ENCODE peak calls at places on chromosomes 2 and 18, in five cellular contexts. One of them, this sample, is unnamed.

GRCh38 chr18:79374408-79375171 is 21.1 kb upstream of the NFATC1 start:
- DNase-seq in DMS 273 treated with DMSO at 0.1 percent for 48 hours: no peak
- DNase-seq in Right ventricle myocardium superior: no peak
- DNase-seq in frontal cortex: no peak
- DNase-seq in mammary epithelial cell: no peak
- DNase-seq in this sample: no peak

GRCh38 chr2:111178730-111179405 is 58.2 kb downstream of the BCL2L11 start:
- DNase-seq in DMS 273 treated with DMSO at 0.1 percent for 48 hours: no peak
- DNase-seq in Right ventricle myocardium superior: no peak
- DNase-seq in frontal cortex: no peak
- DNase-seq in mammary epithelial cell: peak
- DNase-seq in this sample: no peak

GRCh38 chr2:17188726-17189125 is 329.5 kb downstream of the RAD51AP2 start:
- DNase-seq in DMS 273 treated with DMSO at 0.1 percent for 48 hours: no peak
- DNase-seq in Right ventricle myocardium superior: no peak
- DNase-seq in frontal cortex: no peak
- DNase-seq in mammary epithelial cell: no peak
- DNase-seq in this sample: no peak

GRCh38 chr18:33596178-33596854 is 18.3 kb downstream of the ASXL3 start:
- DNase-seq in DMS 273 treated with DMSO at 0.1 percent for 48 hours: no peak
- DNase-seq in Right ventricle myocardium superior: no peak
- DNase-seq in frontal cortex: no peak
- DNase-seq in mammary epithelial cell: peak
- DNase-seq in this sample: peak

GRCh38 chr2:284896-285492 is 2.9 kb downstream of the ALKAL2 start:
- DNase-seq in DMS 273 treated with DMSO at 0.1 percent for 48 hours: no peak
- DNase-seq in Right ventricle myocardium superior: no peak
- DNase-seq in frontal cortex: no peak
- DNase-seq in mammary epithelial cell: no peak
- DNase-seq in this sample: no peak

GRCh38 chr2:72414108-72414507 is 266.4 kb upstream of the CYP26B1 start:
- DNase-seq in DMS 273 treated with DMSO at 0.1 percent for 48 hours: no peak
- DNase-seq in Right ventricle myocardium superior: no peak
- DNase-seq in frontal cortex: no peak
- DNase-seq in mammary epithelial cell: no peak
- DNase-seq in this sample: no peak

GRCh38 chr2:30226144-30227032 is 4.9 kb upstream of the LBH start:
- DNase-seq in DMS 273 treated with DMSO at 0.1 percent for 48 hours: no peak
- DNase-seq in Right ventricle myocardium superior: no peak
- DNase-seq in frontal cortex: no peak
- DNase-seq in mammary epithelial cell: no peak
- DNase-seq in this sample: no peak

GRCh38 chr2:221176666-221177065 is 395.4 kb downstream of the EPHA4 start:
- DNase-seq in DMS 273 treated with DMSO at 0.1 percent for 48 hours: peak
- DNase-seq in Right ventricle myocardium superior: no peak
- DNase-seq in frontal cortex: no peak
- DNase-seq in mammary epithelial cell: no peak
- DNase-seq in this sample: no peak

GRCh38 chr18:8987250-8987649 is 115.2 kb upstream of the NDUFV2 start:
- DNase-seq in DMS 273 treated with DMSO at 0.1 percent for 48 hours: no peak
- DNase-seq in Right ventricle myocardium superior: no peak
- DNase-seq in frontal cortex: no peak
- DNase-seq in mammary epithelial cell: peak
- DNase-seq in this sample: peak

GRCh38 chr2:24117902-24118301 is 5.2 kb downstream of the PFN4 start:
- DNase-seq in DMS 273 treated with DMSO at 0.1 percent for 48 hours: no peak
- DNase-seq in Right ventricle myocardium superior: no peak
- DNase-seq in frontal cortex: no peak
- DNase-seq in mammary epithelial cell: no peak
- DNase-seq in this sample: no peak

GRCh38 chr2:101361079-101361478 is 26.2 kb downstream of the CREG2 start:
- DNase-seq in DMS 273 treated with DMSO at 0.1 percent for 48 hours: no peak
- DNase-seq in Right ventricle myocardium superior: no peak
- DNase-seq in frontal cortex: no peak
- DNase-seq in mammary epithelial cell: no peak
- DNase-seq in this sample: no peak

GRCh38 chr2:215753808-215754207 is 259.5 kb downstream of the MREG start:
- DNase-seq in DMS 273 treated with DMSO at 0.1 percent for 48 hours: no peak
- DNase-seq in Right ventricle myocardium superior: no peak
- DNase-seq in frontal cortex: no peak
- DNase-seq in mammary epithelial cell: no peak
- DNase-seq in this sample: no peak

GRCh38 chr18:41052625-41053024 is 902.4 kb upstream of the PIK3C3 start:
- DNase-seq in DMS 273 treated with DMSO at 0.1 percent for 48 hours: no peak
- DNase-seq in Right ventricle myocardium superior: no peak
- DNase-seq in frontal cortex: no peak
- DNase-seq in mammary epithelial cell: no peak
- DNase-seq in this sample: no peak

GRCh38 chr2:162092656-162093556 is 18.9 kb upstream of the DPP4 start:
- DNase-seq in DMS 273 treated with DMSO at 0.1 percent for 48 hours: no peak
- DNase-seq in Right ventricle myocardium superior: no peak
- DNase-seq in frontal cortex: no peak
- DNase-seq in mammary epithelial cell: peak
- DNase-seq in this sample: peak

GRCh38 chr2:168152902-168153301 is 94.5 kb downstream of the STK39 start:
- DNase-seq in DMS 273 treated with DMSO at 0.1 percent for 48 hours: no peak
- DNase-seq in Right ventricle myocardium superior: no peak
- DNase-seq in frontal cortex: no peak
- DNase-seq in mammary epithelial cell: peak
- DNase-seq in this sample: no peak

GRCh38 chr2:189782221-189782671 is 1.9 kb downstream of the ORMDL1 start:
- DNase-seq in DMS 273 treated with DMSO at 0.1 percent for 48 hours: no peak
- DNase-seq in Right ventricle myocardium superior: no peak
- DNase-seq in frontal cortex: no peak
- DNase-seq in mammary epithelial cell: peak
- DNase-seq in this sample: peak

GRCh38 chr2:219296142-219296541 is 13.1 kb downstream of the PTPRN start:
- DNase-seq in DMS 273 treated with DMSO at 0.1 percent for 48 hours: no peak
- DNase-seq in Right ventricle myocardium superior: no peak
- DNase-seq in frontal cortex: no peak
- DNase-seq in mammary epithelial cell: no peak
- DNase-seq in this sample: no peak

GRCh38 chr18:57301573-57302230 is 50.7 kb upstream of the ST8SIA3 start:
- DNase-seq in DMS 273 treated with DMSO at 0.1 percent for 48 hours: no peak
- DNase-seq in Right ventricle myocardium superior: no peak
- DNase-seq in frontal cortex: no peak
- DNase-seq in mammary epithelial cell: no peak
- DNase-seq in this sample: no peak

GRCh38 chr2:226556050-226556449 is 243.6 kb downstream of the IRS1 start:
- DNase-seq in DMS 273 treated with DMSO at 0.1 percent for 48 hours: no peak
- DNase-seq in Right ventricle myocardium superior: no peak
- DNase-seq in frontal cortex: no peak
- DNase-seq in mammary epithelial cell: no peak
- DNase-seq in this sample: no peak

GRCh38 chr18:41436772-41437171 is 518.3 kb upstream of the PIK3C3 start:
- DNase-seq in DMS 273 treated with DMSO at 0.1 percent for 48 hours: no peak
- DNase-seq in Right ventricle myocardium superior: no peak
- DNase-seq in frontal cortex: no peak
- DNase-seq in mammary epithelial cell: no peak
- DNase-seq in this sample: peak

GRCh38 chr2:47373747-47374146 is 29.2 kb upstream of the MSH2 start:
- DNase-seq in DMS 273 treated with DMSO at 0.1 percent for 48 hours: no peak
- DNase-seq in Right ventricle myocardium superior: no peak
- DNase-seq in frontal cortex: peak
- DNase-seq in mammary epithelial cell: no peak
- DNase-seq in this sample: peak

GRCh38 chr2:15799432-15799827 is 140.9 kb upstream of the MYCN start:
- DNase-seq in DMS 273 treated with DMSO at 0.1 percent for 48 hours: no peak
- DNase-seq in Right ventricle myocardium superior: no peak
- DNase-seq in frontal cortex: no peak
- DNase-seq in mammary epithelial cell: peak
- DNase-seq in this sample: peak

GRCh38 chr2:190121971-190122370 is 59.4 kb upstream of the MSTN start:
- DNase-seq in DMS 273 treated with DMSO at 0.1 percent for 48 hours: peak
- DNase-seq in Right ventricle myocardium superior: no peak
- DNase-seq in frontal cortex: peak
- DNase-seq in mammary epithelial cell: no peak
- DNase-seq in this sample: peak